ENCODE peak calls at places on chromosomes 12 and 14, in six cellular contexts. Y is HT1080, L is hepatocyte, U is HS-27A, C is T-helper 2 cell, N is astrocyte of the cerebellum. P is an unnamed sample.

GRCh38 chr14:67999290-67999689 is 179.7 kb downstream of the RAD51B start:
- DNase-seq in Y (peak; percentile 34), L (no peak), U (no peak), C (no peak), N (peak; percentile 43), P (no peak)

GRCh38 chr12:132251741-132252490 is 77.5 kb downstream of the GALNT9 start:
- DNase-seq in Y (no peak), L (no peak), U (no peak), C (no peak), N (no peak), P (no peak)

GRCh38 chr12:80556566-80556965 is 112.5 kb downstream of the PTPRQ start:
- DNase-seq in Y (no peak), L (no peak), U (no peak), C (no peak), N (no peak), P (no peak)

GRCh38 chr14:38342803-38343202 is 86.9 kb upstream of the CLEC14A start:
- DNase-seq in Y (peak; percentile 91), L (no peak), U (peak; percentile 59), C (no peak), N (peak; percentile 46), P (no peak)

GRCh38 chr14:75213172-75213571 is 36.8 kb upstream of the TMED10 start:
- DNase-seq in Y (peak; percentile 77), L (no peak), U (no peak), C (no peak), N (no peak), P (no peak)

GRCh38 chr12:93526786-93527428 is 45.6 kb upstream of the SOCS2 start:
- DNase-seq in Y (peak; percentile 91), L (peak; percentile 82), U (peak; percentile 71), C (no peak), N (peak; percentile 90), P (peak; percentile 76)

GRCh38 chr12:98424726-98425401 is 90.5 kb upstream of the TMPO start:
- DNase-seq in Y (peak; percentile 76), L (peak; percentile 84), U (peak; percentile 86), C (peak; percentile 23), N (peak; percentile 75), P (peak; percentile 83)

GRCh38 chr14:102655154-102655553 is 62.7 kb downstream of the RCOR1 start:
- DNase-seq in Y (peak; percentile 72), L (peak; percentile 40), U (peak; percentile 23), C (no peak), N (peak; percentile 35), P (peak; percentile 9)

GRCh38 chr14:86799244-86799647 is 1193.7 kb downstream of the GALC start:
- DNase-seq in Y (peak; percentile 93), L (peak; percentile 45), U (no peak), C (no peak), N (peak; percentile 74), P (peak; percentile 58)

GRCh38 chr14:97179573-97179972 is 382.4 kb downstream of the VRK1 start:
- DNase-seq in Y (peak; percentile 70), L (no peak), U (no peak), C (no peak), N (no peak), P (no peak)

GRCh38 chr12:32780111-32780510 is 24.4 kb upstream of the YARS2 start:
- DNase-seq in Y (no peak), L (no peak), U (peak; percentile 35), C (no peak), N (peak; percentile 38), P (no peak)

GRCh38 chr12:110677206-110677911 is 11.6 kb downstream of the HVCN1 start:
- DNase-seq in Y (no peak), L (no peak), U (no peak), C (no peak), N (peak; percentile 6), P (no peak)

GRCh38 chr12:87679262-87679661 is 349.9 kb downstream of the C12orf50 start:
- DNase-seq in Y (no peak), L (no peak), U (no peak), C (no peak), N (no peak), P (no peak)

GRCh38 chr12:132428872-132429121 is 61.2 kb upstream of the FBRSL1 start:
- DNase-seq in Y (no peak), L (no peak), U (no peak), C (no peak), N (no peak), P (no peak)

GRCh38 chr14:65453807-65454480 is 41.4 kb downstream of the FUT8 start:
- DNase-seq in Y (no peak), L (no peak), U (no peak), C (no peak), N (peak; percentile 6), P (no peak)

GRCh38 chr12:110741795-110742717 is 635 bp downstream of the PPP1CC start:
- DNase-seq in Y (no peak), L (peak; percentile 64), U (no peak), C (no peak), N (no peak), P (no peak)

GRCh38 chr14:38210587-38211257 is 3.0 kb downstream of the SSTR1 start:
- DNase-seq in Y (no peak), L (peak; percentile 71), U (no peak), C (no peak), N (no peak), P (no peak)

GRCh38 chr14:57403521-57403864 is 13.1 kb downstream of the NAA30 start:
- DNase-seq in Y (no peak), L (no peak), U (no peak), C (no peak), N (no peak), P (no peak)

GRCh38 chr12:39816671-39817185 is 197.1 kb upstream of the ABCD2 start:
- DNase-seq in Y (peak; percentile 8), L (no peak), U (peak; percentile 40), C (no peak), N (no peak), P (no peak)

GRCh38 chr14:69055125-69055524 is 76.0 kb upstream of the ACTN1 start:
- DNase-seq in Y (peak; percentile 99), L (no peak), U (no peak), C (no peak), N (no peak), P (no peak)

GRCh38 chr12:55619352-55620138 is 17.1 kb upstream of the OR10P1 start:
- DNase-seq in Y (peak; percentile 85), L (peak; percentile 93), U (peak; percentile 86), C (no peak), N (peak; percentile 90), P (peak; percentile 82)

GRCh38 chr14:52080817-52081755 is 12.2 kb upstream of the NID2 start:
- DNase-seq in Y (peak; percentile 90), L (peak; percentile 36), U (peak; percentile 90), C (no peak), N (no peak), P (peak; percentile 14)

GRCh38 chr12:120144215-120144614 is 27.7 kb upstream of the RAB35 start:
- DNase-seq in Y (no peak), L (no peak), U (no peak), C (no peak), N (no peak), P (no peak)

GRCh38 chr12:67074072-67074471 is 195.1 kb upstream of the CAND1 start:
- DNase-seq in Y (no peak), L (no peak), U (no peak), C (no peak), N (no peak), P (no peak)

GRCh38 chr12:43988838-43989560 is 153.1 kb downstream of the TMEM117 start:
- DNase-seq in Y (peak; percentile 48), L (no peak), U (no peak), C (no peak), N (no peak), P (no peak)

GRCh38 chr12:44019118-44019517 is 183.2 kb downstream of the TMEM117 start:
- DNase-seq in Y (no peak), L (no peak), U (no peak), C (no peak), N (no peak), P (no peak)

GRCh38 chr14:52987514-52987913 is 36.7 kb upstream of the FERMT2 start:
- DNase-seq in Y (no peak), L (no peak), U (no peak), C (no peak), N (peak; percentile 57), P (no peak)

GRCh38 chr14:104695660-104696000 is 6.2 kb downstream of the INF2 start:
- DNase-seq in Y (no peak), L (no peak), U (no peak), C (no peak), N (no peak), P (no peak)

GRCh38 chr14:87805315-87805723 is 187.7 kb downstream of the GALC start:
- DNase-seq in Y (peak; percentile 47), L (peak; percentile 50), U (no peak), C (peak; percentile 7), N (peak; percentile 6), P (peak; percentile 66)

GRCh38 chr14:76808990-76809389 is 3.7 kb downstream of the ANGEL1 start:
- DNase-seq in Y (no peak), L (no peak), U (no peak), C (no peak), N (no peak), P (no peak)

GRCh38 chr12:45756666-45757065 is 27.2 kb downstream of the ARID2 start:
- DNase-seq in Y (no peak), L (no peak), U (no peak), C (no peak), N (no peak), P (no peak)

GRCh38 chr12:70617450-70617849 is 19.8 kb downstream of the PTPRB start:
- DNase-seq in Y (no peak), L (no peak), U (no peak), C (no peak), N (no peak), P (no peak)

GRCh38 chr12:102512523-102512922 is 32.2 kb upstream of the IGF1 start:
- DNase-seq in Y (no peak), L (no peak), U (no peak), C (no peak), N (no peak), P (no peak)

GRCh38 chr12:48176417-48176751 is 7.1 kb upstream of the CCDC184 start:
- DNase-seq in Y (no peak), L (no peak), U (no peak), C (no peak), N (no peak), P (no peak)

P was measured in Calu3.